ENCODE peak calls at places on chromosome X, in seven cellular contexts. M is hepatocyte, K is IMR-90, Q is fibroblast of lung, T is lung, W is left lung, S is tibial artery. J is an unnamed sample.

GRCh38 chrX:54386314-54386713 is 28.5 kb upstream of the WNK3 start:
- DNase-seq in S (no peak), W (no peak), Q (no peak), M (no peak), K (peak; percentile 25), T (no peak), J (no peak)

GRCh38 chrX:77276742-77277141 is 170.4 kb upstream of the FGF16 start:
- DNase-seq in S (no peak), T (no peak), Q (no peak), M (no peak), K (no peak), W (no peak), J (no peak)

GRCh38 chrX:87518504-87518903 is 902 bp downstream of the KLHL4 start:
- DNase-seq in Q (peak; percentile 22), M (no peak), W (no peak), T (no peak), S (no peak), K (peak; percentile 18), J (no peak)

GRCh38 chrX:10166731-10167149 is 10.0 kb downstream of the CLCN4 start:
- DNase-seq in M (no peak), W (peak; percentile 58), S (no peak), K (no peak), T (no peak), Q (no peak), J (no peak)

GRCh38 chrX:23557070-23557469 is 110.2 kb upstream of the PRDX4 start:
- DNase-seq in K (peak; percentile 11), M (no peak), W (no peak), Q (peak; percentile 2), T (no peak), S (no peak), J (no peak)

GRCh38 chrX:100289159-100289558 is 120.9 kb downstream of the PCDH19 start:
- DNase-seq in W (no peak), Q (no peak), S (no peak), K (no peak), T (no peak), M (no peak), J (no peak)

GRCh38 chrX:104972737-104973136 is 247.8 kb downstream of the TEX13A start:
- DNase-seq in Q (peak; percentile 0), M (no peak), K (no peak), W (no peak), S (no peak), T (no peak), J (no peak)

GRCh38 chrX:115642895-115643530 is 82.0 kb downstream of the PLS3 start:
- DNase-seq in S (peak; percentile 25), T (no peak), M (peak; percentile 75), W (no peak), K (peak; percentile 77), Q (peak; percentile 77), J (peak; percentile 39)

GRCh38 chrX:66731398-66731797 is 92.5 kb upstream of the EDA2R start:
- DNase-seq in M (peak; percentile 14), S (no peak), W (no peak), Q (peak; percentile 14), K (peak; percentile 33), T (no peak), J (no peak)

GRCh38 chrX:40108959-40109287 is 11.2 kb upstream of the BCOR start:
- DNase-seq in T (no peak), M (peak; percentile 93), W (peak; percentile 77), S (no peak), Q (peak; percentile 78), K (peak; percentile 76), J (no peak)

GRCh38 chrX:45164995-45165394 is 35.7 kb downstream of the DIPK2B start:
- DNase-seq in T (no peak), W (no peak), S (no peak), Q (no peak), K (no peak), M (no peak), J (no peak)

GRCh38 chrX:323721-324628 is 5.4 kb upstream of the GTPBP6 start:
- DNase-seq in M (peak; percentile 88), Q (peak; percentile 62), K (peak; percentile 58), S (peak; percentile 12), W (peak; percentile 76), T (no peak), J (no peak)

GRCh38 chrX:16185725-16186136 is 18.4 kb downstream of the MAGEB17 start:
- DNase-seq in M (no peak), S (no peak), K (peak; percentile 88), T (no peak), Q (peak; percentile 58), W (no peak), J (peak; percentile 59)

GRCh38 chrX:70260104-70260503 is at the start of gene P2RY4:
- DNase-seq in Q (no peak), S (no peak), W (no peak), T (no peak), M (no peak), K (no peak), J (no peak)

GRCh38 chrX:1400731-1401471 is 9.0 kb upstream of the SLC25A6 start:
- DNase-seq in S (no peak), T (no peak), K (no peak), W (peak; percentile 24), Q (no peak), M (no peak), J (no peak)

GRCh38 chrX:49192722-49193328 is 6.7 kb upstream of the PRICKLE3 start:
- DNase-seq in Q (peak; percentile 21), W (no peak), S (no peak), T (no peak), M (no peak), K (peak; percentile 25), J (no peak)

GRCh38 chrX:56800801-56801200 is 71.8 kb downstream of the NBDY start:
- DNase-seq in Q (no peak), K (no peak), M (no peak), W (peak; percentile 27), S (no peak), T (no peak), J (no peak)

GRCh38 chrX:17588303-17588702 is 149.0 kb upstream of the SCML1 start:
- DNase-seq in Q (no peak), K (no peak), W (no peak), S (no peak), T (no peak), M (no peak), J (no peak)

GRCh38 chrX:123648028-123648810 is 84.6 kb downstream of the THOC2 start:
- DNase-seq in S (no peak), T (peak; percentile 47), K (peak; percentile 83), W (peak; percentile 56), Q (peak; percentile 71), M (peak; percentile 83), J (no peak)

GRCh38 chrX:65679071-65679540 is 11.7 kb downstream of the MSN start:
- DNase-seq in Q (no peak), S (no peak), M (no peak), K (peak; percentile 72), T (no peak), W (no peak), J (no peak)

GRCh38 chrX:4243759-4244158 is 530.3 kb upstream of the PRKX start:
- DNase-seq in K (no peak), Q (no peak), S (no peak), W (no peak), T (no peak), M (no peak), J (no peak)

GRCh38 chrX:27964432-27964831 is 16.8 kb downstream of the DCAF8L1 start:
- DNase-seq in W (no peak), Q (peak; percentile 0), T (no peak), M (no peak), K (no peak), S (no peak), J (no peak)

GRCh38 chrX:2484232-2484631 is 16.5 kb downstream of the DHRSX start:
- DNase-seq in T (no peak), K (no peak), Q (peak; percentile 62), S (no peak), W (peak; percentile 22), M (no peak), J (no peak)

GRCh38 chrX:24426340-24426913 is 38.7 kb upstream of the PDK3 start:
- DNase-seq in M (no peak), S (no peak), Q (peak; percentile 12), T (no peak), K (peak; percentile 12), W (no peak), J (no peak)

GRCh38 chrX:143757375-143757774 is 36.8 kb upstream of the SPANXN2 start:
- DNase-seq in K (no peak), W (no peak), T (no peak), Q (no peak), S (no peak), M (peak; percentile 5), J (no peak)

GRCh38 chrX:9151772-9152307 is 117.9 kb upstream of the FAM9B start:
- DNase-seq in M (no peak), T (no peak), W (no peak), S (no peak), K (no peak), Q (no peak), J (no peak)

GRCh38 chrX:149456476-149457245 is 48.4 kb downstream of the IDS start:
- DNase-seq in K (no peak), Q (no peak), W (no peak), T (no peak), M (no peak), S (no peak), J (no peak)

GRCh38 chrX:150548251-150548650 is 20.2 kb upstream of the MTM1 start:
- DNase-seq in S (no peak), W (no peak), K (no peak), M (no peak), Q (no peak), T (no peak), J (no peak)
- H3K4me3 ChIP-seq in S (peak overlapping the region; percentile 43), W (peak overlapping the region; percentile 32), K (no peak overlapping the region), M (no peak overlapping the region), Q (no peak overlapping the region), T (no peak overlapping the region), J (no peak overlapping the region)

DNA sequence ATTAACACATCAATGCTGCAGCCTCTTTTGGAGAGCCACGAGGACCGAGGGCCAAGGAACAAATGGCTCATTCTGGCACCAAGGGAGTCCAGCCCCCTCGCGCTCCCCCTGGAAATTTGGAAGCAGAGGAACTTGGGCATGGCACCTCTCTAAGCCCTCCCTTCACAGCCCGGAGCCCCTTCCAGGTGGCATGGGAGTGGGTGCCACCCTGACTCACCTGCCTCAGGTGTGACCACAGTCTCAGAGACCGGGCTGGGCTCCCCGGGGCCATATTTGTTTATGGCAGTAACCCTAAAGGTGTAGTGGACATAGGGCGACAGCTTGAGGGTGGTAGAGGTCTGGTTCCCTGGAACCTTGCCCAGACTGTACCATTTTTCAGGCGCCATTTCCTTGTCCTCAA is 18.8 kb downstream of the L1CAM start:
- DNase-seq in K (no peak), Q (no peak), M (no peak), T (no peak), S (no peak), W (no peak), J (no peak)
- TF ChIP-seq CTCF in K (no peak), Q (no peak), M (no peak), T (no peak), S (no peak), W (no peak), J (no peak)

DNA sequence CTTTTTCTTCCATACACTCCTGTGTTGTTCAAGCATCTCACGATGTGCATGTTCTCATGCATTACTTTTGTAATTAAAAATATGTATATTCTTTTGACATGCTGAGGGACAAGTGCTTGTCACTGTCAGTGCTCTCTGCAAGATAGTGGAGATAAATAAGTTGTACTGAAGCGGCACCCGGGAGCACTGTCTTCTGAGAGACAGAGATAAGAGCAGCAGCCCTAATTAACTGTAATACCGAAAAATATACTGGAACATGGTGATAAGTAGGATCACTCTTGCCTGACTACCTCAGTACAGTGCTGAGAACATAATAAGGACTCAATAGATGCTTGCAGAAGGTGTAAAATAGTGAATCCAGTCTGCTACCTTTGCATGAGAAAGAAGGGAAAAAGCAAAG is 9.3 kb upstream of the GPR173 start:
- DNase-seq in W (no peak), K (no peak), Q (no peak), M (no peak), T (no peak), S (no peak), J (no peak)
- H3K27me3 ChIP-seq in W (peaks cover 29% of the 10 kb centered on the region), K (peaks cover 25% of the 10 kb centered on the region), Q (peaks cover 2% of the 10 kb centered on the region), M (no peaks in the 10 kb centered on the region), T (peaks cover 8% of the 10 kb centered on the region), S (no peaks in the 10 kb centered on the region), J (no peaks in the 10 kb centered on the region)

GRCh38 chrX:47148946-47149345 is 3.9 kb downstream of the RBM10 start:
- DNase-seq in W (no peak), S (no peak), T (no peak), M (no peak), K (no peak), Q (no peak), J (no peak)
- H3K4me3 ChIP-seq in W (no peak overlapping the region), S (no peak overlapping the region), T (no peak overlapping the region), M (no peak overlapping the region), K (no peak overlapping the region), Q (no peak overlapping the region), J (no peak overlapping the region)